ENCODE peak calls at places on chromosomes 1 and 21, in ten cellular contexts. M is iPS-NIHi11; R is stimulated activated CD8-positive, alpha-beta memory T cell treated with anti-CD3 and anti-CD28 coated beads, Interleukin-15, amount 100 ng/mL, for 24 hours; G is DMS53; Y is hepatic stellate cell; A is ACHN; O is glutamatergic neuron; V is activated CD8-positive, alpha-beta memory T cell treated with anti-CD3 and anti-CD28 coated beads, Interleukin-2, amount 50 U/mL, for 4 hours; K is foreskin melanocyte; T is HEK293T. I is an unnamed sample.

GRCh38 chr1:125086611-125087010 is 3901.8 kb downstream of the SRGAP2C start:
- DNase-seq in M (no peak), O (no peak), R (no peak), K (no peak), Y (no peak), A (no peak), G (no peak), V (no peak), T (no peak), I (peak)

GRCh38 chr1:28374297-28374696 is 4.8 kb downstream of the PHACTR4 start:
- DNase-seq in V (no peak), G (no peak), O (no peak), M (no peak), Y (no peak), T (no peak), R (no peak), K (no peak), A (peak), I (no peak)

GRCh38 chr1:7267493-7267892 is 482.2 kb downstream of the CAMTA1 start:
- DNase-seq in O (no peak), G (peak), R (no peak), K (peak), V (no peak), M (no peak), A (no peak), T (no peak), Y (peak), I (no peak)

GRCh38 chr1:22290157-22290556 is 147.3 kb upstream of the WNT4 start:
- DNase-seq in K (no peak), G (no peak), O (no peak), Y (no peak), T (no peak), A (no peak), V (no peak), R (no peak), M (no peak), I (no peak)

GRCh38 chr1:234861761-234862160 is 251.8 kb upstream of the IRF2BP2 start:
- DNase-seq in G (no peak), M (no peak), A (no peak), R (no peak), T (no peak), Y (no peak), O (no peak), V (no peak), K (no peak), I (no peak)

GRCh38 chr1:63318255-63319068 is 3.9 kb upstream of the FOXD3 start:
- DNase-seq in T (no peak), Y (no peak), M (no peak), O (no peak), R (no peak), A (no peak), V (no peak), G (peak), K (no peak), I (no peak)

GRCh38 chr1:182484531-182485257 is 34.7 kb downstream of the RGSL1 start:
- DNase-seq in G (peak), K (no peak), R (no peak), V (no peak), T (peak), O (peak), Y (no peak), M (peak), A (peak), I (no peak)

GRCh38 chr1:20712210-20712577 is 5.6 kb downstream of the KIF17 start:
- DNase-seq in V (no peak), T (no peak), A (no peak), O (no peak), M (no peak), R (no peak), G (no peak), K (no peak), Y (no peak), I (no peak)

GRCh38 chr1:221706862-221707582 is 34.9 kb downstream of the DUSP10 start:
- DNase-seq in Y (no peak), G (no peak), V (no peak), T (no peak), O (no peak), K (no peak), R (no peak), A (no peak), M (no peak), I (no peak)

GRCh38 chr1:9784508-9785133 is 39.1 kb downstream of the CLSTN1 start:
- DNase-seq in A (peak), M (peak), Y (peak), R (no peak), G (peak), V (peak), K (peak), O (peak), T (peak), I (peak)

GRCh38 chr1:1325288-1326074 is 879 bp downstream of the CPTP start:
- DNase-seq in M (no peak), K (no peak), V (no peak), A (no peak), Y (no peak), G (peak), R (no peak), O (no peak), T (no peak), I (peak)

GRCh38 chr1:23456226-23456625 is 27.8 kb downstream of the ASAP3 start:
- DNase-seq in K (peak), V (no peak), Y (no peak), A (no peak), O (no peak), R (no peak), G (no peak), T (no peak), M (no peak), I (no peak)

GRCh38 chr1:9422921-9423505 is 116.3 kb upstream of the SLC25A33 start:
- DNase-seq in Y (no peak), G (no peak), V (no peak), M (no peak), R (no peak), O (peak), A (no peak), K (no peak), T (no peak), I (no peak)

GRCh38 chr1:198040880-198041279 is 115.9 kb upstream of the NEK7 start:
- DNase-seq in A (no peak), M (no peak), V (no peak), K (no peak), T (no peak), R (no peak), Y (no peak), G (no peak), O (no peak), I (no peak)

GRCh38 chr1:211643324-211644212 is 31.9 kb downstream of the NEK2 start:
- DNase-seq in V (no peak), O (no peak), K (no peak), R (no peak), G (peak), Y (no peak), T (peak), M (peak), A (peak), I (peak)

GRCh38 chr1:4066860-4067599 is 167.0 kb upstream of the C1orf174 start:
- DNase-seq in V (no peak), Y (no peak), M (no peak), G (no peak), O (no peak), A (no peak), T (no peak), K (no peak), R (no peak), I (no peak)

GRCh38 chr1:233668725-233669294 is 54.9 kb downstream of the KCNK1 start:
- DNase-seq in O (no peak), V (no peak), A (peak), K (no peak), M (no peak), T (no peak), R (no peak), Y (no peak), G (peak), I (no peak)

GRCh38 chr1:210315529-210315928 is 13.2 kb upstream of the HHAT start:
- DNase-seq in M (no peak), R (no peak), K (no peak), O (no peak), A (no peak), G (no peak), T (no peak), V (no peak), Y (no peak), I (no peak)

GRCh38 chr21:33011462-33011861 is 14.3 kb upstream of the OLIG2 start:
- DNase-seq in T (no peak), M (no peak), O (no peak), A (peak), G (peak), K (no peak), R (no peak), V (no peak), Y (peak), I (no peak)

GRCh38 chr1:70840260-70840953 is 207.2 kb downstream of the PTGER3 start:
- DNase-seq in A (no peak), G (peak), R (no peak), V (no peak), M (no peak), O (no peak), T (no peak), K (no peak), Y (no peak), I (no peak)

GRCh38 chr1:246728311-246728710 is 4.1 kb downstream of the SCCPDH start:
- DNase-seq in T (no peak), K (no peak), G (no peak), R (no peak), A (peak), Y (no peak), O (no peak), M (no peak), V (no peak), I (no peak)

GRCh38 chr1:12305377-12305776 is 75.5 kb downstream of the VPS13D start:
- DNase-seq in G (no peak), M (no peak), Y (no peak), A (no peak), R (no peak), K (no peak), V (no peak), T (no peak), O (no peak), I (no peak)

GRCh38 chr1:115184951-115185331 is 95.6 kb upstream of the TSPAN2 start:
- DNase-seq in T (no peak), R (no peak), A (peak), Y (peak), V (no peak), M (no peak), O (no peak), K (no peak), G (no peak), I (no peak)

GRCh38 chr1:19400875-19401854 is 84.2 kb downstream of the CAPZB start:
- DNase-seq in V (no peak), A (no peak), G (no peak), K (no peak), O (no peak), M (peak), Y (no peak), R (no peak), T (no peak), I (no peak)

GRCh38 chr1:1242461-1243080 is 4.0 kb downstream of the C1QTNF12 start:
- DNase-seq in A (no peak), R (no peak), K (no peak), G (peak), O (no peak), Y (no peak), T (no peak), V (no peak), M (no peak), I (no peak)

GRCh38 chr1:29254346-29254745 is 18.0 kb downstream of the PTPRU start:
- DNase-seq in O (no peak), A (no peak), K (no peak), T (no peak), G (no peak), M (no peak), V (no peak), Y (no peak), R (no peak), I (no peak)

GRCh38 chr1:208374391-208374941 is 130.3 kb upstream of the PLXNA2 start:
- DNase-seq in R (no peak), G (no peak), V (no peak), O (no peak), M (no peak), Y (no peak), K (peak), A (no peak), T (peak), I (no peak)

GRCh38 chr1:17170571-17170970 is 34.4 kb upstream of the PADI1 start:
- DNase-seq in T (no peak), O (no peak), R (no peak), V (no peak), Y (peak), K (no peak), A (no peak), G (no peak), M (no peak), I (no peak)

GRCh38 chr1:5857508-5858090 is 134.6 kb downstream of the NPHP4 start:
- DNase-seq in T (no peak), R (no peak), M (no peak), A (no peak), O (no peak), Y (no peak), G (no peak), K (no peak), V (no peak), I (no peak)

GRCh38 chr1:167770127-167770526 is 48.3 kb downstream of the MPZL1 start:
- DNase-seq in Y (no peak), K (no peak), V (no peak), A (no peak), M (peak), R (no peak), G (no peak), T (no peak), O (no peak), I (no peak)

GRCh38 chr1:175129997-175130648 is 62.5 kb downstream of the KIAA0040 start:
- DNase-seq in T (no peak), G (no peak), A (no peak), O (no peak), V (no peak), R (no peak), K (no peak), M (peak), Y (no peak), I (no peak)

GRCh38 chr1:37502104-37502503 is 12.5 kb downstream of the MEAF6 start:
- DNase-seq in V (no peak), A (no peak), M (no peak), Y (no peak), T (no peak), G (no peak), R (no peak), K (no peak), O (no peak), I (no peak)

GRCh38 chr1:184385863-184386262 is 966 bp upstream of the C1orf21 start:
- DNase-seq in M (no peak), V (no peak), Y (no peak), G (no peak), O (no peak), R (no peak), K (no peak), T (no peak), A (no peak), I (no peak)

GRCh38 chr1:102790997-102791396 is 317.3 kb downstream of the COL11A1 start:
- DNase-seq in O (no peak), R (no peak), V (no peak), A (peak), K (no peak), Y (no peak), G (peak), T (no peak), M (no peak), I (no peak)

GRCh38 chr1:245332513-245332912 is 177.7 kb downstream of the KIF26B start:
- DNase-seq in K (no peak), M (no peak), T (no peak), A (no peak), Y (no peak), O (no peak), R (no peak), V (peak), G (no peak), I (no peak)

GRCh38 chr1:176959461-176959860 is 205.1 kb downstream of the ASTN1 start:
- DNase-seq in O (no peak), R (no peak), T (no peak), A (no peak), V (no peak), K (no peak), M (no peak), G (no peak), Y (no peak), I (no peak)

I was measured in right lobe of liver.